ENCODE peak calls at places on chromosomes 2 and 18, in six cellular contexts. F, Y, T, U, X and O are unnamed samples.

GRCh38 chr2:63875758-63876710 is 34.3 kb downstream of the UGP2 start:
- DNase-seq in F (no peak), Y (peak), T (no peak), U (no peak), X (no peak), O (no peak)

GRCh38 chr18:24022141-24022540 is 7.6 kb downstream of the TTC39C start:
- DNase-seq in F (no peak), Y (no peak), T (no peak), U (no peak), X (no peak), O (no peak)

GRCh38 chr2:142175917-142176316 is 45.1 kb upstream of the LRP1B start:
- DNase-seq in F (no peak), Y (peak), T (no peak), U (no peak), X (no peak), O (no peak)

GRCh38 chr2:37481244-37481643 is 136.8 kb downstream of the QPCT start:
- DNase-seq in F (no peak), Y (no peak), T (no peak), U (no peak), X (no peak), O (no peak)

GRCh38 chr2:117551858-117552257 is 262.6 kb upstream of the DDX18 start:
- DNase-seq in F (no peak), Y (no peak), T (no peak), U (no peak), X (no peak), O (no peak)

GRCh38 chr2:136131961-136132839 is 14.3 kb upstream of the CXCR4 start:
- DNase-seq in F (peak), Y (no peak), T (peak), U (no peak), X (no peak), O (no peak)

GRCh38 chr2:169363570-169364150 is 1.3 kb upstream of the LRP2 start:
- DNase-seq in F (no peak), Y (peak), T (peak), U (peak), X (peak), O (peak)

GRCh38 chr2:9613291-9613690 is 17.5 kb downstream of the YWHAQ start:
- DNase-seq in F (no peak), Y (no peak), T (no peak), U (no peak), X (no peak), O (no peak)

GRCh38 chr2:238700122-238700457 is 147.8 kb upstream of the TWIST2 start:
- DNase-seq in F (no peak), Y (no peak), T (no peak), U (no peak), X (peak), O (peak)

DNA sequence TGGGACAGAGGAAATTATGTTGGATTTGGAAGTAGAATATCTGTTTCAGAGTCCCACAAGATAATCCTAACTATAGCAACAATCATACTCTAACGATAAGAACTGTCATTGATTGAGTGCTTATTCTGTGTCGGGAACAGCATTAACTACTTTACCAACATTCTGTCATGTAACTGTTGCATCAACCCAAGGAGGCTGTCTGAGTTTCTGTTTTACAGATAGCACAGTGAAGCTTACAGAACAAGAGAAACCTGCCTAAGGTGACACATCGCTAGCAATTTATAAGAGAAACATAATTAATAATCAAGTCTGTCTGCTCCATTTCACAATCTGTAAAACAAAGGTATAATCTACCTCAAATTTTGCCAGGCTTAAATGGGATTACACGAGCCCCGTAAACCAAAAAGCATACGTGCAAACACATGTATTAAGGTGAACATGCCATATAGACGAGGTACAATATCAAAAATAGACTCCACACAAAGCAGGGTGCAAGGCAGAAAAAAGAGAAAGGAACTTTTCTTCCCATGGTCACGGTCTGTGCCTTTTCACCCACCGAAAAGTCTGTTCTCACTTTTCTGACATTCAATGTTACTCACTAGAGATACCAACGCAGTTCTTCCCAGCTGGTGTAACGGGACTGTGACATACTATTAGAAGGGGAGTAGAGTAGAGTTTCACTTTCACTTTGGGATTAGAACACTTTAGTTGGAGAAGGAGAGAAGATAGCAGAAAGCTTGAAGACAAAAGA is 37.2 kb upstream of the SLC8A1 start:
- DNase-seq in F (no peak), Y (peak), T (no peak), U (no peak), X (no peak), O (no peak)
- H3K4me3 ChIP-seq in F (no peak), Y (no peak), T (peak), U (peak), X (peak), O (no peak)

DNA sequence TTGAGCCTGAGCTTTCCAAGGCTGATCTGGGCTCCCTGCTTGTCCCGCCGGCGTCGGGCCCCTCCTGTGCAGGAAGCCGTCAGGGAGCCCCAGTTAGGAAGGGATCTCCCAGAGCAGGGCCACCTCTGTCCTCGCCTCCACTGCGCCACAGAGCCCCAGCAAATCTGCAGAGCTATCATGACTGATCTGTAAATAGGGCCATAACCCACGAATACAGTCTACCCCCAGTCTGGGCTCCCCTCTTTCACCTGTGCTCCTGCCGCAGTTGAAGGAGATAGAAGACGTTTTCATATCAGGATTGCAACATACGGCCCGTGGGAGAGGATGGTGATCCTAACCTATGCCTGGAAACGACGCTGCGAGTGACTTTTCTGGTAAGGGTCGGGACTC is 138.7 kb downstream of the PTGR3 start:
- DNase-seq in F (no peak), Y (no peak), T (no peak), U (no peak), X (no peak), O (no peak)
- H3K4me3 ChIP-seq in F (peak), Y (no peak), T (no peak), U (no peak), X (peak), O (no peak)

GRCh38 chr2:197708331-197708730 is 3.2 kb downstream of the MARS2 start:
- DNase-seq in F (no peak), Y (no peak), T (no peak), U (no peak), X (no peak), O (peak)
- H3K4me3 ChIP-seq in F (no peak), Y (peak), T (no peak), U (no peak), X (peak), O (no peak)

DNA sequence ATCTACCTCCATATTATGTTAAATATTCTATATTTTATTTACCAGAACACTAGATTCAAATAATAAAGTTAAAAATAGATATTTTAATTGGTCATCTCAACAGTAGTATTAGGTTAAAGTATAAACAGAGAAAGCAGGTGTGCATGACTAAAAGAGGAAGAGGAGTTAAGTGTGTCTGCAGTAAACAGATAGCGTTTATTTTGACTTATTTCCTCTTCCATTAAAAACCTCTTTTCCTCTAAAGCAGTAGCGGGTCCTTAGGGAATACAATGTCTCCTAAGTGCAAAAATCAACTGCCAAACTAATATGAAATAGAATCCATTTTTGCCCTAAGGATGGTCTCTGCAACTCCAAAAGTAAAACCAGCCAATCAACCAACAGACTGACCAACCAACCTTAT is 27.7 kb downstream of the EIF2AK3 start:
- DNase-seq in F (no peak), Y (no peak), T (no peak), U (no peak), X (no peak), O (no peak)
- H3K4me3 ChIP-seq in F (no peak), Y (no peak), T (no peak), U (no peak), X (peak), O (no peak)

DNA sequence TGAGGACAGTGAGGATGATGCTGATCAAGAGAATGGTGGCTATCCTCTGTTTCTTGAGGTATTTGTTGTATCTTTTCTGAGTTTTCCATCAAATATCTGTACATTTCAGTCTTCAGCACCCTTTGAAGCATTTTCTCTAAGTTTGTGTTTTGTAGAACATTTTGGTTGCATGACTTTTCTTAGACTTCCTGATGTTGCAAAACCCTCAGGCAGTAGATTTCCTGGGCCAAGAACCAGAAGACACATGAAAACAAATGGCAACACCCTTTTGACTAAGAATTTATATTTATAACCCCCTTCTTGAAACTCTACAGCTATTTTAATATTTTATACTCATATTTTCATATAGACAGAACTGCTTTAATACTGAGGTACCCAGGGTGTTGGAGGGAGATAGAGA is 16.2 kb downstream of the HNMT start:
- DNase-seq in F (no peak), Y (no peak), T (no peak), U (no peak), X (no peak), O (no peak)
- H3K4me3 ChIP-seq in F (no peak), Y (no peak), T (no peak), U (no peak), X (no peak), O (no peak)

DNA sequence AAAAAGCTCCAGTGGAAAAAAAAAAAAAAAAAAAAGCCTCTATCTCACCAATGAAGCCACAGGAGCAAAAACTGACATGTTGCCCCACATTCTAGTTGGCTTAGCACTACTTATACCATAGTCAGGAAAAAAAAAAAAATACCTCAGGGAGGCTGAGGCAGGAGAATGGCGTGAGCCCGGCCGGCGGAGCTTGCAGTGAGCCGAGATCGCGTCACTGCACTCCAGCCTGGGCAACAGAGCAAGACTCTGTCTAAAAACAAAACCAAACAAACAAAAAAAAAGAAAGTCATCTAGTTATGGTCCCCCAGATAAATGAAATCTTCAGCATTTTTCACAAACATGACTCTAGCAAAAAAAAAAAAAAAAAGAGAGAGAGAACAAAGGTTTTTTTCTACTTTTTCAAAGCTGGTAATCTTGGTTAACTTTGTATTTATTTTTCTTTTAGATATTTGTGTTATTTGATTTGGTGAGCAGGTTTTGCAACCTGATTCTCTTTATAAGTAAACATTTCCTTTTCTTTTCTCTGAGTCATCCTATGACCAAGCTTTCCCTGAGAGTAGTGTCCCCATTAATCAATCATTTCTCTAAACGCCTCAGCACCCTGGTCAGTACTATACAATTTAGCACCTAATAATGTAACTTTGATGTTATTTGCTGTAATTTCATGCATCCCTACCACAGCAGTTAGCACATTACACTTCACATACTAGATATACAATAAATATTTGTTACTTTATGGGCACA is 273.7 kb upstream of the PIK3C3 start:
- DNase-seq in F (no peak), Y (no peak), T (no peak), U (no peak), X (no peak), O (peak)
- H3K4me3 ChIP-seq in F (no peak), Y (no peak), T (no peak), U (no peak), X (no peak), O (no peak)

DNA sequence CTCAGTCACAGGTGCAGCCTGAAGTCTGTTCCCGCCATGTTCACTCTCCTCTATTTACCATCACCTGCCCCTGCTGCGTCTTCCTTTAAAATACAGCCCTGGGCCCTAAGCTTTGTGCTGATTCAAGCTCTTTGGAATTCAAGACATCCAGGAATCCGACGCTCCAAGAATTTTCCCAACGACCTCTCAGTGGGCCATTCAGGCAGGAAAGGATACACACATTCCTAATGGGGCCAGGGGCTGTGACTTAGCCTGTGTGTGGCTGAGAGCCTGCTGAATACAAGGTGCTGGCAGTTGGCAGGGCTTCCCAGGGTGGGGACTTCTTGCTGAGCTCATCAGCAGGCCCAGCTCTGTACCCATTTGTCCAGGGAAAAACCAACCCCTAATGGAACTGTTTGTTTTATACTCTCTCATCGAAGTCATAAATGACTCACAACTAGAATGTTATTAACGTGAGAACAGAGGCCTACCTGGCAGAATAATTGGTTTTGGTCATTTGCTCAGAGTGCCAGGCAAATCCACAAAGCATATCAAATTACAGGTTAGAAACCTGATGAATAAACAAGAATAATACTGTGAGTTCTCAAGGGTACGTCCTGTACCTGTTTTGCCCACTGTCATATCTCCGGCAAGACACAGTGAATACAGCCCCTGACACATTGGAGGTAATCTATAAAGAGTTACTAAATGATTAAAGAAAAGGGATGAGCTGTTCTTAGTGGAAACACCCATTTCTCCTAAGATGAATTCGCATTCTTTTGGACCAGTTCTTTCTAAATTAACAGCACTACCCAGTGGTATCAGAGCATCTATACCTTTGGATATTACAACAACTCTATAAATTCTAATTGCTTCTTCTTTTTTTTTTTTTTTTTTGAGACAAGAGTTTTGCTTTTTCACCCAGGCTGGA is 12.6 kb upstream of the KCMF1 start:
- DNase-seq in F (no peak), Y (peak), T (peak), U (no peak), X (peak), O (peak)
- H3K4me3 ChIP-seq in F (no peak), Y (no peak), T (no peak), U (no peak), X (no peak), O (no peak)